ENCODE peak calls at places on chromosomes 11 and 22, in eight cellular contexts. One of them, this sample, is unnamed.

GRCh38 chr11:64289011-64289564 is 2.0 kb upstream of the KCNK4 start:
- DNase-seq in lower lobe of right lung: no peak
- DNase-seq in dermis microvascular lymphatic vessel endothelial cell: no peak
- DNase-seq in amygdala: no peak
- DNase-seq in iris pigment epithelial cell: no peak
- DNase-seq in endothelial cell: no peak
- DNase-seq in activated CD8-positive, alpha-beta T cell treated with anti-CD3 and anti-CD28 coated beads, Interleukin-2, amount 10 ng/mL, durations not matched to agents 7 days and 5 days: no peak
- DNase-seq in fibroblast of the conjunctiva: no peak
- DNase-seq in this sample: no peak

GRCh38 chr11:1830500-1831223 is 4.1 kb upstream of the SYT8 start:
- DNase-seq in lower lobe of right lung: peak
- DNase-seq in dermis microvascular lymphatic vessel endothelial cell: no peak
- DNase-seq in amygdala: no peak
- DNase-seq in iris pigment epithelial cell: no peak
- DNase-seq in endothelial cell: no peak
- DNase-seq in activated CD8-positive, alpha-beta T cell treated with anti-CD3 and anti-CD28 coated beads, Interleukin-2, amount 10 ng/mL, durations not matched to agents 7 days and 5 days: peak
- DNase-seq in fibroblast of the conjunctiva: no peak
- DNase-seq in this sample: no peak

GRCh38 chr11:94775576-94776327 is 7.6 kb downstream of the AMOTL1 start:
- DNase-seq in lower lobe of right lung: no peak
- DNase-seq in dermis microvascular lymphatic vessel endothelial cell: no peak
- DNase-seq in amygdala: no peak
- DNase-seq in iris pigment epithelial cell: no peak
- DNase-seq in endothelial cell: no peak
- DNase-seq in activated CD8-positive, alpha-beta T cell treated with anti-CD3 and anti-CD28 coated beads, Interleukin-2, amount 10 ng/mL, durations not matched to agents 7 days and 5 days: no peak
- DNase-seq in fibroblast of the conjunctiva: no peak
- DNase-seq in this sample: no peak

GRCh38 chr11:82183346-82183745 is 550.3 kb downstream of the FAM181B start:
- DNase-seq in lower lobe of right lung: no peak
- DNase-seq in dermis microvascular lymphatic vessel endothelial cell: no peak
- DNase-seq in amygdala: no peak
- DNase-seq in iris pigment epithelial cell: no peak
- DNase-seq in endothelial cell: no peak
- DNase-seq in activated CD8-positive, alpha-beta T cell treated with anti-CD3 and anti-CD28 coated beads, Interleukin-2, amount 10 ng/mL, durations not matched to agents 7 days and 5 days: no peak
- DNase-seq in fibroblast of the conjunctiva: no peak
- DNase-seq in this sample: no peak

GRCh38 chr11:104653011-104653806 is 245.1 kb downstream of the CASP12 start:
- DNase-seq in lower lobe of right lung: no peak
- DNase-seq in dermis microvascular lymphatic vessel endothelial cell: no peak
- DNase-seq in amygdala: no peak
- DNase-seq in iris pigment epithelial cell: peak
- DNase-seq in endothelial cell: no peak
- DNase-seq in activated CD8-positive, alpha-beta T cell treated with anti-CD3 and anti-CD28 coated beads, Interleukin-2, amount 10 ng/mL, durations not matched to agents 7 days and 5 days: peak
- DNase-seq in fibroblast of the conjunctiva: no peak
- DNase-seq in this sample: no peak

GRCh38 chr11:88338223-88338661 is 706 bp upstream of the CTSC start:
- DNase-seq in lower lobe of right lung: peak
- DNase-seq in dermis microvascular lymphatic vessel endothelial cell: peak
- DNase-seq in amygdala: no peak
- DNase-seq in iris pigment epithelial cell: peak
- DNase-seq in endothelial cell: no peak
- DNase-seq in activated CD8-positive, alpha-beta T cell treated with anti-CD3 and anti-CD28 coated beads, Interleukin-2, amount 10 ng/mL, durations not matched to agents 7 days and 5 days: peak
- DNase-seq in fibroblast of the conjunctiva: peak
- DNase-seq in this sample: peak

GRCh38 chr11:79229047-79229446 is 211.8 kb downstream of the TENM4 start:
- DNase-seq in lower lobe of right lung: no peak
- DNase-seq in dermis microvascular lymphatic vessel endothelial cell: no peak
- DNase-seq in amygdala: no peak
- DNase-seq in iris pigment epithelial cell: no peak
- DNase-seq in endothelial cell: no peak
- DNase-seq in activated CD8-positive, alpha-beta T cell treated with anti-CD3 and anti-CD28 coated beads, Interleukin-2, amount 10 ng/mL, durations not matched to agents 7 days and 5 days: no peak
- DNase-seq in fibroblast of the conjunctiva: no peak
- DNase-seq in this sample: no peak

GRCh38 chr11:66012946-66013761 is 1.3 kb downstream of the CST6 start:
- DNase-seq in lower lobe of right lung: no peak
- DNase-seq in dermis microvascular lymphatic vessel endothelial cell: no peak
- DNase-seq in amygdala: no peak
- DNase-seq in iris pigment epithelial cell: no peak
- DNase-seq in endothelial cell: no peak
- DNase-seq in activated CD8-positive, alpha-beta T cell treated with anti-CD3 and anti-CD28 coated beads, Interleukin-2, amount 10 ng/mL, durations not matched to agents 7 days and 5 days: no peak
- DNase-seq in fibroblast of the conjunctiva: no peak
- DNase-seq in this sample: no peak

GRCh38 chr11:120482149-120482548 is 29.4 kb upstream of the GRIK4 start:
- DNase-seq in lower lobe of right lung: no peak
- DNase-seq in dermis microvascular lymphatic vessel endothelial cell: peak
- DNase-seq in amygdala: no peak
- DNase-seq in iris pigment epithelial cell: peak
- DNase-seq in endothelial cell: no peak
- DNase-seq in activated CD8-positive, alpha-beta T cell treated with anti-CD3 and anti-CD28 coated beads, Interleukin-2, amount 10 ng/mL, durations not matched to agents 7 days and 5 days: no peak
- DNase-seq in fibroblast of the conjunctiva: no peak
- DNase-seq in this sample: no peak

GRCh38 chr11:36451045-36451444 is 59.0 kb downstream of the TRAF6 start:
- DNase-seq in lower lobe of right lung: no peak
- DNase-seq in dermis microvascular lymphatic vessel endothelial cell: no peak
- DNase-seq in amygdala: no peak
- DNase-seq in iris pigment epithelial cell: no peak
- DNase-seq in endothelial cell: no peak
- DNase-seq in activated CD8-positive, alpha-beta T cell treated with anti-CD3 and anti-CD28 coated beads, Interleukin-2, amount 10 ng/mL, durations not matched to agents 7 days and 5 days: no peak
- DNase-seq in fibroblast of the conjunctiva: no peak
- DNase-seq in this sample: no peak

GRCh38 chr11:93740031-93740801 is 1.1 kb downstream of the TAF1D start:
- DNase-seq in lower lobe of right lung: peak
- DNase-seq in dermis microvascular lymphatic vessel endothelial cell: no peak
- DNase-seq in amygdala: no peak
- DNase-seq in iris pigment epithelial cell: peak
- DNase-seq in endothelial cell: peak
- DNase-seq in activated CD8-positive, alpha-beta T cell treated with anti-CD3 and anti-CD28 coated beads, Interleukin-2, amount 10 ng/mL, durations not matched to agents 7 days and 5 days: peak
- DNase-seq in fibroblast of the conjunctiva: no peak
- DNase-seq in this sample: peak

GRCh38 chr22:31347251-31348008 is 1.3 kb upstream of the PATZ1 start:
- DNase-seq in lower lobe of right lung: peak
- DNase-seq in dermis microvascular lymphatic vessel endothelial cell: peak
- DNase-seq in amygdala: peak
- DNase-seq in iris pigment epithelial cell: peak
- DNase-seq in endothelial cell: peak
- DNase-seq in activated CD8-positive, alpha-beta T cell treated with anti-CD3 and anti-CD28 coated beads, Interleukin-2, amount 10 ng/mL, durations not matched to agents 7 days and 5 days: peak
- DNase-seq in fibroblast of the conjunctiva: peak
- DNase-seq in this sample: peak

GRCh38 chr11:58392741-58393140 is 13.9 kb downstream of the OR5B3 start:
- DNase-seq in lower lobe of right lung: no peak
- DNase-seq in dermis microvascular lymphatic vessel endothelial cell: no peak
- DNase-seq in amygdala: no peak
- DNase-seq in iris pigment epithelial cell: no peak
- DNase-seq in endothelial cell: no peak
- DNase-seq in activated CD8-positive, alpha-beta T cell treated with anti-CD3 and anti-CD28 coated beads, Interleukin-2, amount 10 ng/mL, durations not matched to agents 7 days and 5 days: no peak
- DNase-seq in fibroblast of the conjunctiva: no peak
- DNase-seq in this sample: no peak

GRCh38 chr11:12693485-12694181 is 19.4 kb downstream of the TEAD1 start:
- DNase-seq in lower lobe of right lung: peak
- DNase-seq in dermis microvascular lymphatic vessel endothelial cell: peak
- DNase-seq in amygdala: peak
- DNase-seq in iris pigment epithelial cell: peak
- DNase-seq in endothelial cell: peak
- DNase-seq in activated CD8-positive, alpha-beta T cell treated with anti-CD3 and anti-CD28 coated beads, Interleukin-2, amount 10 ng/mL, durations not matched to agents 7 days and 5 days: no peak
- DNase-seq in fibroblast of the conjunctiva: peak
- DNase-seq in this sample: no peak

GRCh38 chr11:44572884-44573283 is 7.4 kb downstream of the CD82 start:
- DNase-seq in lower lobe of right lung: no peak
- DNase-seq in dermis microvascular lymphatic vessel endothelial cell: no peak
- DNase-seq in amygdala: no peak
- DNase-seq in iris pigment epithelial cell: no peak
- DNase-seq in endothelial cell: no peak
- DNase-seq in activated CD8-positive, alpha-beta T cell treated with anti-CD3 and anti-CD28 coated beads, Interleukin-2, amount 10 ng/mL, durations not matched to agents 7 days and 5 days: no peak
- DNase-seq in fibroblast of the conjunctiva: no peak
- DNase-seq in this sample: no peak

GRCh38 chr11:60777572-60777971 is 7.6 kb upstream of the MS4A10 start:
- DNase-seq in lower lobe of right lung: no peak
- DNase-seq in dermis microvascular lymphatic vessel endothelial cell: peak
- DNase-seq in amygdala: no peak
- DNase-seq in iris pigment epithelial cell: peak
- DNase-seq in endothelial cell: no peak
- DNase-seq in activated CD8-positive, alpha-beta T cell treated with anti-CD3 and anti-CD28 coated beads, Interleukin-2, amount 10 ng/mL, durations not matched to agents 7 days and 5 days: no peak
- DNase-seq in fibroblast of the conjunctiva: no peak
- DNase-seq in this sample: no peak

GRCh38 chr11:8318536-8318935 is 54.9 kb upstream of the LMO1 start:
- DNase-seq in lower lobe of right lung: no peak
- DNase-seq in dermis microvascular lymphatic vessel endothelial cell: no peak
- DNase-seq in amygdala: no peak
- DNase-seq in iris pigment epithelial cell: no peak
- DNase-seq in endothelial cell: peak
- DNase-seq in activated CD8-positive, alpha-beta T cell treated with anti-CD3 and anti-CD28 coated beads, Interleukin-2, amount 10 ng/mL, durations not matched to agents 7 days and 5 days: no peak
- DNase-seq in fibroblast of the conjunctiva: no peak
- DNase-seq in this sample: no peak

GRCh38 chr11:36056160-36056751 is 112.4 kb downstream of the LDLRAD3 start:
- DNase-seq in lower lobe of right lung: no peak
- DNase-seq in dermis microvascular lymphatic vessel endothelial cell: no peak
- DNase-seq in amygdala: no peak
- DNase-seq in iris pigment epithelial cell: peak
- DNase-seq in endothelial cell: peak
- DNase-seq in activated CD8-positive, alpha-beta T cell treated with anti-CD3 and anti-CD28 coated beads, Interleukin-2, amount 10 ng/mL, durations not matched to agents 7 days and 5 days: no peak
- DNase-seq in fibroblast of the conjunctiva: no peak
- DNase-seq in this sample: no peak

GRCh38 chr11:10779086-10779485 is 28.0 kb downstream of the CTR9 start:
- DNase-seq in lower lobe of right lung: no peak
- DNase-seq in dermis microvascular lymphatic vessel endothelial cell: no peak
- DNase-seq in amygdala: no peak
- DNase-seq in iris pigment epithelial cell: no peak
- DNase-seq in endothelial cell: no peak
- DNase-seq in activated CD8-positive, alpha-beta T cell treated with anti-CD3 and anti-CD28 coated beads, Interleukin-2, amount 10 ng/mL, durations not matched to agents 7 days and 5 days: no peak
- DNase-seq in fibroblast of the conjunctiva: no peak
- DNase-seq in this sample: no peak

GRCh38 chr11:44631831-44632230 is 66.4 kb downstream of the CD82 start:
- DNase-seq in lower lobe of right lung: no peak
- DNase-seq in dermis microvascular lymphatic vessel endothelial cell: no peak
- DNase-seq in amygdala: no peak
- DNase-seq in iris pigment epithelial cell: no peak
- DNase-seq in endothelial cell: no peak
- DNase-seq in activated CD8-positive, alpha-beta T cell treated with anti-CD3 and anti-CD28 coated beads, Interleukin-2, amount 10 ng/mL, durations not matched to agents 7 days and 5 days: peak
- DNase-seq in fibroblast of the conjunctiva: no peak
- DNase-seq in this sample: no peak

This sample was measured in CD4-positive, alpha-beta T cell.